ENCODE peak calls at places on chromosomes 5 and 9, in seven cellular contexts. T is AG04450; O is body of pancreas; Q is dorsolateral prefrontal cortex; P is neuronal stem cell; V is stomach; J is CD8-positive, alpha-beta T cell. M is an unnamed sample.

GRCh38 chr5:81007637-81008027 is 47.5 kb downstream of the RASGRF2 start:
- DNase-seq in T (no peak), O (no peak), Q (no peak), P (no peak), V (no peak), J (no peak), M (no peak)

GRCh38 chr9:71663931-71664459 is 104.3 kb downstream of the CEMIP2 start:
- DNase-seq in T (no peak), O (no peak), Q (no peak), P (peak; percentile 9), V (no peak), J (no peak), M (no peak)

GRCh38 chr5:91224969-91225368 is 158.1 kb downstream of the ARRDC3 start:
- DNase-seq in T (no peak), O (no peak), Q (no peak), P (no peak), V (no peak), J (no peak), M (no peak)

GRCh38 chr9:34562136-34562745 is 27.3 kb downstream of the CNTFR start:
- DNase-seq in T (no peak), O (no peak), Q (no peak), P (no peak), V (no peak), J (no peak), M (no peak)

GRCh38 chr9:95063300-95063699 is 254.2 kb downstream of the FANCC start:
- DNase-seq in T (no peak), O (no peak), Q (no peak), P (no peak), V (no peak), J (no peak), M (no peak)

GRCh38 chr9:12657233-12657632 is 36.0 kb upstream of the TYRP1 start:
- DNase-seq in T (no peak), O (no peak), Q (no peak), P (no peak), V (no peak), J (no peak), M (no peak)

GRCh38 chr9:96875460-96876142 is 21.3 kb upstream of the ZNF782 start:
- DNase-seq in T (peak; percentile 43), O (peak; percentile 85), Q (peak; percentile 63), P (peak; percentile 88), V (peak; percentile 70), J (peak; percentile 15), M (peak; percentile 92)

GRCh38 chr9:35996358-35996970 is 38.5 kb upstream of the OR2S2 start:
- DNase-seq in T (no peak), O (no peak), Q (no peak), P (no peak), V (no peak), J (no peak), M (no peak)

GRCh38 chr9:88197016-88197415 is 58.7 kb upstream of the SPATA31C2 start:
- DNase-seq in T (peak; percentile 23), O (no peak), Q (no peak), P (no peak), V (no peak), J (no peak), M (peak; percentile 11)

GRCh38 chr5:132079619-132080018 is 6.0 kb downstream of the CSF2 start:
- DNase-seq in T (no peak), O (no peak), Q (no peak), P (no peak), V (no peak), J (no peak), M (no peak)

GRCh38 chr5:72018158-72018803 is 89.0 kb upstream of the MAP1B start:
- DNase-seq in T (peak; percentile 23), O (peak; percentile 62), Q (no peak), P (no peak), V (peak; percentile 62), J (peak; percentile 35), M (peak; percentile 45)

GRCh38 chr9:124835026-124835501 is 18.2 kb upstream of the WDR38 start:
- DNase-seq in T (peak; percentile 52), O (peak; percentile 87), Q (no peak), P (no peak), V (peak; percentile 89), J (no peak), M (peak; percentile 95)

GRCh38 chr9:115396071-115396529 is 278.1 kb upstream of the TNC start:
- DNase-seq in T (no peak), O (no peak), Q (no peak), P (no peak), V (no peak), J (no peak), M (no peak)

GRCh38 chr9:8845376-8845775 is 1045.8 kb upstream of the DMAC1 start:
- DNase-seq in T (no peak), O (peak; percentile 23), Q (peak; percentile 84), P (no peak), V (no peak), J (no peak), M (no peak)

GRCh38 chr5:3139596-3139995 is 388.1 kb upstream of the IRX2 start:
- DNase-seq in T (no peak), O (no peak), Q (no peak), P (no peak), V (no peak), J (no peak), M (peak; percentile 43)

GRCh38 chr5:103178167-103178566 is 58.1 kb downstream of the PPIP5K2 start:
- DNase-seq in T (no peak), O (no peak), Q (no peak), P (no peak), V (no peak), J (no peak), M (peak; percentile 4)

GRCh38 chr5:142056831-142057696 is 44.2 kb upstream of the GNPDA1 start:
- DNase-seq in T (no peak), O (no peak), Q (peak; percentile 73), P (no peak), V (no peak), J (no peak), M (no peak)

GRCh38 chr5:125433457-125433856 is 687.0 kb upstream of the ZNF608 start:
- DNase-seq in T (no peak), O (no peak), Q (no peak), P (no peak), V (no peak), J (no peak), M (no peak)

GRCh38 chr5:74507596-74507995 is 132.9 kb downstream of the ENC1 start:
- DNase-seq in T (no peak), O (no peak), Q (no peak), P (no peak), V (no peak), J (no peak), M (no peak)

GRCh38 chr9:104881991-104882555 is 45.9 kb downstream of the ABCA1 start:
- DNase-seq in T (no peak), O (no peak), Q (no peak), P (no peak), V (no peak), J (no peak), M (no peak)

GRCh38 chr9:113316032-113316431 is 12.9 kb upstream of the RNF183 start:
- DNase-seq in T (no peak), O (no peak), Q (no peak), P (no peak), V (no peak), J (no peak), M (no peak)

GRCh38 chr5:10703676-10704075 is 57.4 kb downstream of the DAP start:
- DNase-seq in T (no peak), O (peak; percentile 87), Q (no peak), P (no peak), V (peak; percentile 75), J (no peak), M (no peak)

GRCh38 chr9:129667378-129667777 is 1.9 kb downstream of the PRRX2 start:
- DNase-seq in T (no peak), O (no peak), Q (no peak), P (no peak), V (no peak), J (no peak), M (no peak)

DNA sequence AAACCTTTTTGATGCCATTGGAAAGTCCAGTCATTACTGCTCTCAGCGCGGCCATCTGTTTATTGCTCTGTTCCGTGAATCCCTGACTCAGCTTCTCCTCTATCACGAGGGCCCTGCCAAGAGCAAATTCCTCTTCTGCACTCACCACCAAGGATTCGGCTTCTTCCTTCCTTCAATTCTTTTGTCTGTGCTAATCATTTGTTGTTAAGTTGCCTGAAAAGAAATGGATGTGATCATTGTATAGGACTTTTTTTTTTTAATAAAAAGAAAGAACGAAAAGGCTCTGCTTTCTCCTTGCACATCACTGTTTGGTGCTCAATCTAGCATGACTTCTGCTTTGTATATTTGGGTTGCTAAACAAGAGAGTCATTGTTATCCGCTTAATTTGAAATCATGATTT is 128.7 kb upstream of the PIK3R1 start:
- DNase-seq in T (peak; percentile 37), O (peak; percentile 48), Q (peak; percentile 53), P (no peak), V (no peak), J (no peak), M (no peak)
- H3K27ac ChIP-seq in T (no peak overlapping the region), O (no peak overlapping the region), Q (peak overlapping the region; percentile 74), P (no peak overlapping the region), V (no peak overlapping the region), J (no peak overlapping the region), M (no peak overlapping the region)

GRCh38 chr9:130867556-130867955 is 29.1 kb downstream of the QRFP start:
- DNase-seq in T (no peak), O (no peak), Q (no peak), P (no peak), V (no peak), J (no peak), M (no peak)

GRCh38 chr9:130868230-130868629 is 28.4 kb downstream of the QRFP start:
- DNase-seq in T (no peak), O (no peak), Q (no peak), P (no peak), V (no peak), J (no peak), M (no peak)

GRCh38 chr9:130870491-130871381 is 25.9 kb downstream of the QRFP start:
- DNase-seq in T (no peak), O (no peak), Q (no peak), P (no peak), V (no peak), J (no peak), M (no peak)

GRCh38 chr9:130871395-130872057 is 25.1 kb downstream of the QRFP start:
- DNase-seq in T (no peak), O (no peak), Q (no peak), P (no peak), V (no peak), J (no peak), M (no peak)

DNA sequence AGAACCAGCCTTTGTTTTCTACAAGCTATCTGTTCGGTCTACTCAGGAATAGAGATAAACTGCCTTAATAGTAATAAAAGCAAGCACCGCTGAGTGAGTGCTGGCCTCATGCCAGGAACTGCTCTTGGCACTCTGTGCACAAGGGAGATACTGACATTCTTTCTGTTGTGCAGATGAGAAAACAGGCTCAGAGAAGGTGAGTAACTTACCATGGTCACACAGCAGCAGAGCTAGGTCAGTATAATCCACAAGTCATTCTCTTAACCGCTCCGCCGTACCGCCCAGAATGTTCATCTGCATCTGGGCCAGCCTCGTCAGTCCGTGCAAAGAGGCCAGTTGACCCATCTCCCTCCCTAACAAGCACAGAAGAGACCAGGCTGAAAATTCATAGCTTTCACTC is 27.4 kb downstream of the QRFP start:
- DNase-seq in T (no peak), O (peak; percentile 45), Q (peak; percentile 59), P (no peak), V (peak; percentile 73), J (no peak), M (no peak)
- H3K27ac ChIP-seq in T (no peak overlapping the region), O (no peak overlapping the region), Q (no peak overlapping the region), P (no peak overlapping the region), V (no peak overlapping the region), J (no peak overlapping the region), M (no peak overlapping the region)

GRCh38 chr5:58898006-58898405 is 315.1 kb downstream of the RAB3C start:
- DNase-seq in T (no peak), O (no peak), Q (no peak), P (no peak), V (no peak), J (no peak), M (no peak)
- H3K27ac ChIP-seq in T (no peak overlapping the region), O (no peak overlapping the region), Q (no peak overlapping the region), P (no peak overlapping the region), V (no peak overlapping the region), J (no peak overlapping the region), M (no peak overlapping the region)

GRCh38 chr9:18105996-18106595 is 367.9 kb upstream of the ADAMTSL1 start:
- DNase-seq in T (no peak), O (no peak), Q (no peak), P (peak; percentile 26), V (no peak), J (no peak), M (no peak)
- H3K27ac ChIP-seq in T (no peak overlapping the region), O (no peak overlapping the region), Q (no peak overlapping the region), P (peak overlapping the region; percentile 4), V (no peak overlapping the region), J (no peak overlapping the region), M (no peak overlapping the region)

M was measured in RWPE1.